ENCODE peak calls at places on chromosomes 12 and 14, in four cellular contexts. Y is naive B cell, L is uterus, K is vagina. M is an unnamed sample.
A peak's percentile ranks its signal among the peaks of the same experiment; 100 is the strongest.

GRCh38 chr12:3885179-3886094 is 12.2 kb upstream of the PARP11 start:
- DNase-seq in Y (peak; percentile 53), L (peak; percentile 23), K (no peak), M (peak; percentile 54)

GRCh38 chr12:7879246-7879645 is 6.5 kb upstream of the SLC2A14 start:
- DNase-seq in Y (no peak), L (no peak), K (no peak), M (no peak)

GRCh38 chr14:30389134-30389900 is 169.6 kb upstream of the G2E3 start:
- DNase-seq in Y (no peak), L (no peak), K (no peak), M (no peak)

GRCh38 chr14:68199465-68200145 is 380.0 kb downstream of the RAD51B start:
- DNase-seq in Y (no peak), L (peak; percentile 50), K (no peak), M (no peak)

GRCh38 chr14:28596336-28596735 is 170.3 kb upstream of the FOXG1 start:
- DNase-seq in Y (no peak), L (no peak), K (no peak), M (no peak)

GRCh38 chr14:78197088-78197487 is 26.9 kb downstream of the NRXN3 start:
- DNase-seq in Y (no peak), L (no peak), K (no peak), M (no peak)

GRCh38 chr14:87995500-87996275 is 2.7 kb upstream of the GALC start:
- DNase-seq in Y (no peak), L (no peak), K (no peak), M (no peak)

GRCh38 chr12:116346222-116346621 is 68.7 kb upstream of the MED13L start:
- DNase-seq in Y (no peak), L (no peak), K (no peak), M (no peak)

GRCh38 chr12:71250186-71250585 is 92.4 kb upstream of the TSPAN8 start:
- DNase-seq in Y (no peak), L (no peak), K (no peak), M (no peak)

GRCh38 chr14:75299064-75299463 is 20.4 kb downstream of the FOS start:
- DNase-seq in Y (no peak), L (peak; percentile 58), K (no peak), M (no peak)

GRCh38 chr12:131927110-131928079 is 1.7 kb upstream of the PUS1 start:
- DNase-seq in Y (no peak), L (no peak), K (no peak), M (no peak)

GRCh38 chr14:72610096-72610830 is 283.6 kb downstream of the DPF3 start:
- DNase-seq in Y (no peak), L (no peak), K (peak; percentile 77), M (no peak)

GRCh38 chr14:92880351-92880750 is 42.6 kb upstream of the CHGA start:
- DNase-seq in Y (no peak), L (no peak), K (no peak), M (no peak)

GRCh38 chr12:77686760-77687159 is 143.9 kb upstream of the NAV3 start:
- DNase-seq in Y (no peak), L (no peak), K (no peak), M (no peak)

GRCh38 chr14:29927596-29928341 is at the start of gene PRKD1:
- DNase-seq in Y (no peak), L (peak; percentile 62), K (no peak), M (peak; percentile 74)

GRCh38 chr12:56129210-56129691 is 1.2 kb downstream of the ESYT1 start:
- DNase-seq in Y (peak; percentile 76), L (peak; percentile 76), K (no peak), M (peak; percentile 10)

GRCh38 chr14:92443741-92444140 is 69.8 kb upstream of the RIN3 start:
- DNase-seq in Y (no peak), L (no peak), K (no peak), M (no peak)

GRCh38 chr12:14810953-14811483 is 3.0 kb downstream of the SMCO3 start:
- DNase-seq in Y (no peak), L (no peak), K (no peak), M (no peak)

M was measured in globus pallidus.